ENCODE peak calls at places on chromosomes 16 and 17, in nine cellular contexts. X is epithelial cell of esophagus, F is SK-N-SH, Y is cardiac muscle cell, M is astrocyte, V is colonic mucosa, I is IMR-90, C is ascending aorta, R is A549. W is an unnamed sample.

GRCh38 chr17:79948918-79949645 is 86.6 kb downstream of the TBC1D16 start:
- DNase-seq in X (no peak), F (peak), Y (no peak), M (no peak), V (no peak), I (no peak), C (no peak), R (no peak), W (no peak)

GRCh38 chr16:89265647-89266046 is 48.1 kb downstream of the ZNF778 start:
- DNase-seq in X (no peak), F (no peak), Y (no peak), M (no peak), V (no peak), I (no peak), C (no peak), R (no peak), W (no peak)

GRCh38 chr16:89001117-89002027 is 24.4 kb upstream of the CBFA2T3 start:
- DNase-seq in X (no peak), F (no peak), Y (peak), M (no peak), V (no peak), I (no peak), C (no peak), R (no peak), W (no peak)

GRCh38 chr16:65754799-65755691 is 611.4 kb upstream of the CDH5 start:
- DNase-seq in X (no peak), F (peak), Y (peak), M (peak), V (peak), I (peak), C (no peak), R (no peak), W (peak)

GRCh38 chr16:85659336-85659735 is 29.4 kb downstream of the GINS2 start:
- DNase-seq in X (no peak), F (no peak), Y (no peak), M (no peak), V (no peak), I (no peak), C (no peak), R (no peak), W (no peak)

GRCh38 chr16:17238285-17239028 is 232.3 kb downstream of the XYLT1 start:
- DNase-seq in X (no peak), F (no peak), Y (no peak), M (no peak), V (no peak), I (no peak), C (no peak), R (no peak), W (no peak)

GRCh38 chr16:77385481-77385880 is 49.4 kb downstream of the ADAMTS18 start:
- DNase-seq in X (no peak), F (no peak), Y (peak), M (no peak), V (no peak), I (no peak), C (no peak), R (no peak), W (peak)

GRCh38 chr17:7713782-7714181 is 3.8 kb upstream of the DNAH2 start:
- DNase-seq in X (no peak), F (no peak), Y (no peak), M (no peak), V (no peak), I (no peak), C (no peak), R (no peak), W (no peak)

GRCh38 chr16:12311887-12312286 is 335.4 kb downstream of the SNX29 start:
- DNase-seq in X (peak), F (no peak), Y (no peak), M (no peak), V (no peak), I (no peak), C (no peak), R (no peak), W (no peak)

GRCh38 chr17:20125724-20126123 is 116.6 kb downstream of the SPECC1 start:
- DNase-seq in X (no peak), F (no peak), Y (no peak), M (no peak), V (no peak), I (no peak), C (no peak), R (no peak), W (no peak)

GRCh38 chr16:57828272-57829161 is 26.2 kb upstream of the KIFC3 start:
- DNase-seq in X (no peak), F (no peak), Y (no peak), M (no peak), V (no peak), I (no peak), C (no peak), R (no peak), W (no peak)

GRCh38 chr16:57829969-57830360 is 27.7 kb upstream of the KIFC3 start:
- DNase-seq in X (no peak), F (no peak), Y (no peak), M (no peak), V (no peak), I (no peak), C (no peak), R (no peak), W (no peak)

GRCh38 chr16:57826706-57827625 is 24.7 kb upstream of the KIFC3 start:
- DNase-seq in X (no peak), F (no peak), Y (no peak), M (no peak), V (no peak), I (no peak), C (no peak), R (no peak), W (no peak)

GRCh38 chr16:57834936-57835335 is 32.6 kb upstream of the KIFC3 start:
- DNase-seq in X (peak), F (no peak), Y (peak), M (peak), V (no peak), I (peak), C (no peak), R (peak), W (peak)

DNA sequence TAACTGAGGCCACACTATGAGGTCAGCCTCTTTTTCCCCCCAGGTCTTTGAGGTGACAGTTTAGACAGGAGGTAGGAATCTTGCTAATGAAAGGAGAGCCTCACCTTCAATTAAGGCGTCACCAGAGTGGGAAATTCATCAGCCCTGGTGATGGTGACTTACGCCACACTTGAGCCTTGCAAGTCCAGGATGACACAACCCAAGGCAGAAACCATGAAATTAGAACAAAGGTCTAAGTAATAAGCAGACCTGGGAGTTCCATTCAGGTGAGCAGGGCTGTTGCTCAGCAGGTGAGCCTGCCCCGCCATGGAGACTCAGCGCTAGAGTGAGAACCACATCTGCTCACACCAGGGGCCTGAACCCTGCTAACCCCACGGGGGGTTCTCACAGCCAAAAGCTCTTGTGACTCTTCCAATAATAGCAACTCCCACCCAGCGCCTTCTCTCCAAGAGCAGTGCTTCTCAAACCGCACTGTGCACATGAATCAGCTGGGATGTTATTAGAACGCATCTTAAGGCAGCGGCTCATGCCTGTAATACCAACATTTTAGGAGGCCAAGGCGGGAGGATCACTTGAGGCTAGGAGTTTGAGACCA is 28.7 kb upstream of the KIFC3 start:
- DNase-seq in X (peak), F (no peak), Y (no peak), M (no peak), V (no peak), I (no peak), C (no peak), R (no peak), W (peak)
- TF ChIP-seq CTCF in X (no peak), F (no peak), Y (no peak), M (no peak), V (no peak), I (no peak), C (no peak), R (no peak), W (no peak)

DNA sequence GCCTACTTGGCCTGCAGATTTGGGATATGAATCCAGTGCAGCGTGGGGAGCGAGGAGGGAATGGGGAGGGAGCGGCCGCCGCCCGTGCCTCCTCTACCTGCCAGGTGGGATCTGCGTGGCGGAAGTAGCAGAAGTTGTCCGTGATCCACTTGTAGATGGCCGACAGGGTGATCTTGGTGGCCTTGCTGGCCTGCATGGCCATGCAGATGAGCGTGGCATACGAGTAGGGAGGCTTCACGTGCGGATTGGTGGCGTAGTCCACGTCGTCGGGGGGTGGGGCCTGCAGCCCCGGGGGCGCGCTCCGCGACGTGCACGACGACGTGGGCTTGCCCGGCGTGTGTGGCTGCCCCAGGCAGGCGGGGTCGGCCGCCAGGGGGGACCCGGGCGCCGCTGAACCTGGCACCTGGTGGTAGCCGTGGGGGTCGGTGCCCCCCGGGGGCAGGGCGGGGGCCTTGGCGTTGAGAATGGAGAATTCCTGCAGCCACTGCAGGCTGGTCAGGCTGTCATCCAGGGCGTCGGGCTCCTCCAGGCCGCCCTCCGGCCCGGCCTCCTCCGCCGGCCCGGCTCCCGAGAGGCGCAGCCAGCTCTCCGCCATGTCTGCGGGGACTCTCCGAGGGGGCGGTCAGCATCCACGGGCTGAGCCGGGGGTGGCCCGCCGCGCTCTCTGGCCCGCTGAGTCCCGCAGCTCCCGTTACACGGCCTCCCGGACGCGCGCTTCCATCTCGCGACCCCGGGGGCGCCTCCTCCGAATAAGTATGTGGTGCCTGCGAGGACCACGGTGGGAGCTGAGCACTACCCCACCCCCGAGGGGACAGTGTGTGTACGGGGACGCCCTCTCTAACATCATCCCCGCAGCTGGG is 1.0 kb downstream of the FOXJ1 start:
- DNase-seq in X (no peak), F (peak), Y (no peak), M (no peak), V (peak), I (no peak), C (no peak), R (no peak), W (no peak)
- H3K4me3 ChIP-seq in X (no peak), F (no peak), Y (no peak), M (no peak), V (peak), I (no peak), C (peak), R (no peak), W (no peak)

GRCh38 chr17:9050801-9051401 is 29.6 kb downstream of the NTN1 start:
- DNase-seq in X (peak), F (no peak), Y (no peak), M (peak), V (no peak), I (no peak), C (no peak), R (peak), W (no peak)
- TF ChIP-seq CTCF in X (no peak), F (no peak), Y (no peak), M (no peak), V (no peak), I (no peak), C (no peak), R (no peak), W (no peak)

GRCh38 chr17:16483021-16483645 is 8.9 kb downstream of the LRRC75A start:
- DNase-seq in X (peak), F (no peak), Y (no peak), M (no peak), V (no peak), I (no peak), C (no peak), R (no peak), W (no peak)

GRCh38 chr17:16488572-16488997 is 3.4 kb downstream of the LRRC75A start:
- DNase-seq in X (no peak), F (no peak), Y (no peak), M (no peak), V (peak), I (no peak), C (no peak), R (no peak), W (no peak)

GRCh38 chr17:16484445-16485169 is 7.4 kb downstream of the LRRC75A start:
- DNase-seq in X (no peak), F (no peak), Y (no peak), M (no peak), V (no peak), I (no peak), C (no peak), R (no peak), W (no peak)

GRCh38 chr17:16482253-16482652 is 9.7 kb downstream of the LRRC75A start:
- DNase-seq in X (no peak), F (no peak), Y (no peak), M (no peak), V (no peak), I (no peak), C (no peak), R (no peak), W (no peak)

GRCh38 chr17:16486373-16487250 is 5.4 kb downstream of the LRRC75A start:
- DNase-seq in X (peak), F (peak), Y (peak), M (peak), V (peak), I (peak), C (peak), R (no peak), W (peak)
- H3K4me3 ChIP-seq in X (no peak), F (no peak), Y (no peak), M (no peak), V (no peak), I (no peak), C (peak), R (no peak), W (peak)

DNA sequence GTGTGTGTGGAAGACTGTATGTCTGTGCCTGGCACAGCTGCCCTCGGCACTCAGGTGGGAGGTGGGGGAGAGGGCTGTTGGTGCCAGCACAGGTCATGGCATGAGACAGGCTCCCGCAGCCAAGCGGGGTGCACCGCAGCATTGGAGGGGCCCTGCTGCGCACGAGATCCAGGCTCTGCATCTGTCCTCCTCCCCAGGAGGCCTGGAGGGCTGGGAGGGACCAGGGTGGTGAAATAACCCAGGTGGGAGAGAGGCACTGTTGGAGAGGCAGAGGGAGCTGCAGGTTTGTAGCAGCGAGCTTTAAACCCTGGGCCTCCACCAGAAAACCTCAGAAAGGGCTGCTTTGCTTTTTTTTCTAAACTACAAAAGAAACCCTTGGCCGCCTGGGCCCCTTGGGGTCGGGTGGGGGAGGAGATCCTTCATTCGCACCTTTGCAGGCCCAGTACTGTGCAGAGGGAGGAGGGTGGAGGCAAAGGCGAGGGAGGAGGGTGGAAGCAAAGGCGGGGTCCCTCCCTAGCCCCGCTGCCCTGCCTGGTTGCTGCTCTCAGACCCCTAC is 241.7 kb downstream of the SEC14L1 start:
- DNase-seq in X (peak), F (no peak), Y (no peak), M (no peak), V (no peak), I (no peak), C (no peak), R (no peak), W (no peak)
- TF ChIP-seq CTCF in X (no peak), F (no peak), Y (no peak), M (no peak), V (no peak), I (no peak), C (no peak), R (no peak), W (no peak)

GRCh38 chr16:29791845-29792797 is 1.6 kb downstream of the KIF22 start:
- DNase-seq in X (no peak), F (no peak), Y (no peak), M (no peak), V (no peak), I (no peak), C (no peak), R (no peak), W (no peak)
- H3K4me3 ChIP-seq in X (peak), F (peak), Y (peak), M (peak), V (peak), I (peak), C (no peak), R (peak), W (peak)

GRCh38 chr17:73648543-73648820 is 4.2 kb upstream of the SDK2 start:
- DNase-seq in X (no peak), F (no peak), Y (no peak), M (no peak), V (no peak), I (no peak), C (no peak), R (no peak), W (no peak)

GRCh38 chr17:73647767-73648542 is 3.7 kb upstream of the SDK2 start:
- DNase-seq in X (no peak), F (no peak), Y (no peak), M (no peak), V (no peak), I (no peak), C (no peak), R (no peak), W (no peak)

GRCh38 chr17:73648974-73649373 is 4.7 kb upstream of the SDK2 start:
- DNase-seq in X (no peak), F (peak), Y (no peak), M (no peak), V (no peak), I (no peak), C (no peak), R (no peak), W (no peak)

GRCh38 chr17:73650617-73651200 is 6.5 kb upstream of the SDK2 start:
- DNase-seq in X (no peak), F (no peak), Y (no peak), M (no peak), V (peak), I (no peak), C (no peak), R (no peak), W (no peak)

GRCh38 chr17:73650147-73650546 is 5.9 kb upstream of the SDK2 start:
- DNase-seq in X (peak), F (peak), Y (peak), M (no peak), V (peak), I (no peak), C (no peak), R (no peak), W (no peak)
- TF ChIP-seq CTCF in X (peak), F (no peak), Y (peak), M (peak), V (no peak), I (no peak), C (no peak), R (peak), W (no peak)

DNA sequence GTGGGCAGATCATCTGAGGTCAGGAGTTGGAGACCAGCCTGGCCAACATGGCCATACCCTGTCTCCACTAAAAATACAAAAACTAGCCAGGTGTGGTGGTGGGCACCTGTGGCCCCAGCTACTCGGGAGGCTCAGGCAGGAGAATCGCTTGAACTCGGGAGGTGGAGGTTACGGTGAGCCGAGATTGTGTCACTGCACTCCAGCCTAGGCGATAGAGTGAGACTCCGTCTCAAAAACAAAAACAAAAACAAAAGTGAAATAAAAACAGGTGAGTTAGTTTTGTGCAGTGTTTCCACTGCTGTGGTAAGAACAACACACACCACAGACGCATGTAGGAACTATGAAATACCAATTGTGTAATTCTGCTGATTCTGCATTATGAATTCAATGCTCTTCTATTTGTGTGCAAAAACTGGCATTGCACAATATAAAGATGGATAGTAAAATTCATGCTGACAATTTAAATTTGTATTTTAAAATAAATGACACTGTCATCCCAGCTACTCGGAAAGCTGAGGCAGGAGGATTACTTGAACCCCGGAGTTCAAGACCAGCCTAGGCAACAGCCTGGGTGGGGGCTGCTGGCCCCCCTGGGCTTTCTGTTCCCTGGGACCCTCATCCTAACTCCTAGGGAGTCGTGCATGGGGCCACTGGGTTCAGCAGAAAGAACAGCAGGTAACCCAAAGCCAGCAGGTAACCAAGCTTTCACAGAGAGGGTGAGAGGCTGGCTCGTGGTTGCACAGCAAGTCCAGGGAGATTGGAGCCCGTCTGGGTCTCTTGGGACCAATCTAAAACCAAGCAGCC is 10.5 kb upstream of the RHBDF2 start:
- DNase-seq in X (no peak), F (no peak), Y (peak), M (no peak), V (no peak), I (no peak), C (no peak), R (no peak), W (peak)
- H3K4me3 ChIP-seq in X (no peak), F (no peak), Y (no peak), M (no peak), V (no peak), I (no peak), C (no peak), R (no peak), W (no peak)